ENCODE peak calls at places on chromosomes 1 and 21, in four cellular contexts. T, A, H and S are unnamed samples. For H3K27me3, the result is how much of the 10 kb centered on the place peaks cover.

GRCh38 chr1:184695023-184695422 is 59.6 kb downstream of the EDEM3 start:
- DNase-seq in T (no peak), A (no peak), H (no peak), S (no peak)

GRCh38 chr21:39014751-39015150 is 168.5 kb downstream of the PSMG1 start:
- DNase-seq in T (no peak), A (no peak), H (peak), S (no peak)

GRCh38 chr21:37700641-37701202 is 215.5 kb downstream of the KCNJ6 start:
- DNase-seq in T (no peak), A (no peak), H (peak), S (peak)

GRCh38 chr1:119779869-119780356 is 11.2 kb upstream of the HMGCS2 start:
- DNase-seq in T (no peak), A (no peak), H (peak), S (no peak)

GRCh38 chr1:175373786-175374623 is 181.4 kb upstream of the KIAA0040 start:
- DNase-seq in T (no peak), A (no peak), H (peak), S (peak)

GRCh38 chr1:81730881-81731280 is 69.9 kb upstream of the ADGRL2 start:
- DNase-seq in T (no peak), A (no peak), H (no peak), S (no peak)

GRCh38 chr1:172885976-172886375 is 164.8 kb downstream of the TNFSF18 start:
- DNase-seq in T (no peak), A (no peak), H (peak), S (peak)

GRCh38 chr21:38993561-38993960 is 187.8 kb downstream of the ETS2 start:
- DNase-seq in T (peak), A (no peak), H (peak), S (no peak)

GRCh38 chr1:229704157-229704556 is 78.1 kb downstream of the URB2 start:
- DNase-seq in T (no peak), A (no peak), H (no peak), S (no peak)

GRCh38 chr1:235632538-235633219 is 16.9 kb downstream of the GNG4 start:
- DNase-seq in T (no peak), A (no peak), H (peak), S (no peak)

GRCh38 chr1:94384485-94385353 is 33.5 kb upstream of the ABCD3 start:
- DNase-seq in T (no peak), A (no peak), H (no peak), S (peak)

GRCh38 chr1:16396591-16396990 is 29.5 kb downstream of the SZRD1 start:
- DNase-seq in T (peak), A (no peak), H (peak), S (no peak)

GRCh38 chr1:244065960-244066388 is 14.9 kb downstream of the ZBTB18 start:
- DNase-seq in T (no peak), A (no peak), H (peak), S (no peak)

GRCh38 chr21:27320868-27321267 is 354.0 kb upstream of the ADAMTS5 start:
- DNase-seq in T (no peak), A (no peak), H (no peak), S (no peak)

GRCh38 chr1:221698579-221699349 is 43.1 kb downstream of the DUSP10 start:
- DNase-seq in T (no peak), A (no peak), H (no peak), S (no peak)

GRCh38 chr1:180199018-180199417 is 31.0 kb upstream of the LHX4 start:
- DNase-seq in T (no peak), A (no peak), H (no peak), S (no peak)

GRCh38 chr1:109659997-109660755 is 4.3 kb downstream of the GSTM4 start:
- DNase-seq in T (no peak), A (no peak), H (no peak), S (no peak)

GRCh38 chr1:116076831-116077230 is 34.4 kb upstream of the MAB21L3 start:
- DNase-seq in T (no peak), A (no peak), H (no peak), S (no peak)

GRCh38 chr21:37447288-37447936 is 80.8 kb downstream of the DYRK1A start:
- DNase-seq in T (no peak), A (no peak), H (no peak), S (no peak)

GRCh38 chr1:28510350-28511223 is 4.7 kb downstream of the RCC1 start:
- DNase-seq in T (no peak), A (no peak), H (peak), S (peak)

GRCh38 chr1:186202174-186202843 is 172.7 kb downstream of the TPR start:
- DNase-seq in T (peak), A (no peak), H (peak), S (no peak)

GRCh38 chr1:41109316-41110263 is 88.1 kb upstream of the SLFNL1 start:
- DNase-seq in T (peak), A (no peak), H (peak), S (peak)

GRCh38 chr1:39393645-39394044 is 97.8 kb upstream of the BMP8A start:
- DNase-seq in T (no peak), A (no peak), H (no peak), S (no peak)

GRCh38 chr1:43858324-43858723 is 75.3 kb upstream of the ARTN start:
- DNase-seq in T (peak), A (no peak), H (peak), S (peak)

GRCh38 chr1:107139833-107140702 is 771 bp upstream of the NTNG1 start:
- DNase-seq in T (no peak), A (no peak), H (peak), S (no peak)

GRCh38 chr1:177871633-177872562 is 98.0 kb downstream of the SEC16B start:
- DNase-seq in T (no peak), A (no peak), H (no peak), S (peak)

GRCh38 chr1:55472784-55473183 is 257.6 kb upstream of the USP24 start:
- DNase-seq in T (peak), A (no peak), H (no peak), S (no peak)

GRCh38 chr21:30990514-30991304 is 47.6 kb downstream of the KRTAP19-8 start:
- DNase-seq in T (no peak), A (no peak), H (no peak), S (no peak)

GRCh38 chr21:45640888-45641479 is 2.5 kb upstream of the PCBP3 start:
- DNase-seq in T (no peak), A (no peak), H (peak), S (no peak)

GRCh38 chr21:27841084-27841483 is 874.2 kb upstream of the ADAMTS5 start:
- DNase-seq in T (no peak), A (no peak), H (no peak), S (no peak)

GRCh38 chr1:46065405-46065804 is 67.0 kb downstream of the PIK3R3 start:
- DNase-seq in T (no peak), A (no peak), H (no peak), S (no peak)

GRCh38 chr1:193066606-193067005 is 7.2 kb downstream of the RO60 start:
- DNase-seq in T (no peak), A (no peak), H (no peak), S (no peak)

GRCh38 chr1:225476538-225476988 is 48.7 kb upstream of the LBR start:
- DNase-seq in T (peak), A (no peak), H (no peak), S (no peak)

GRCh38 chr1:21149430-21149861 is 27.3 kb downstream of the EIF4G3 start:
- DNase-seq in T (peak), A (no peak), H (peak), S (peak)

DNA sequence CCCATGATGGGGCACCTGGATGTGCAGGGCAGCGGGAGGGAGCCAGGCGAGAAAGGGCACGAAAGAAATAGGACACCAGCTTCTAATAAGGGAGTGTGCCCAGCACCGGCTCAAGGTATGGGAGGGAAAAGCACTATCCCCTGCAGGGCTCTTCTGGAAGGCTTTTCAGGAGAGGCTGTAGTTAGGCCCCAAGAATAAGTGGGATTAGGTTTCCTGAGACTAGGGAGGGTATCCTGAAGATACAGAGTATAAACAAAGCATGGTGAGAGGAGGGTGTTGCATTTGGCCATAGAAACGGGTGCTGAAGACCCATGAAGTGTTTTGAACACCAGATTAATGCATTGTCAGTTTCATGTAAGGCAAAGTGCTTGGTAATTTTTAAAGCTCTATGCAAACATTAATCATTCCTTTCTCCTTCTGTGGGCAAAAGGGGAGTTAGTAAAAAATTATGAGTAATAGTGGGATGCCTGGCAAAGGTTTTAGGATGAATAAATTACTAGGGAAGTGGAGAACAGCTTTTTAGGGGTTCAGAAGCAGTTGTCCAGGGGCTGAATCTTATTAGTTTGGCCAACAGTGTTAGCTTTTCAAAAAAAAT is 74.0 kb downstream of the SYT6 start:
- DNase-seq in T (no peak), A (no peak), H (no peak), S (no peak)
- H3K27me3 ChIP-seq in T (under half), A (under half), H (under half), S (under half)

DNA sequence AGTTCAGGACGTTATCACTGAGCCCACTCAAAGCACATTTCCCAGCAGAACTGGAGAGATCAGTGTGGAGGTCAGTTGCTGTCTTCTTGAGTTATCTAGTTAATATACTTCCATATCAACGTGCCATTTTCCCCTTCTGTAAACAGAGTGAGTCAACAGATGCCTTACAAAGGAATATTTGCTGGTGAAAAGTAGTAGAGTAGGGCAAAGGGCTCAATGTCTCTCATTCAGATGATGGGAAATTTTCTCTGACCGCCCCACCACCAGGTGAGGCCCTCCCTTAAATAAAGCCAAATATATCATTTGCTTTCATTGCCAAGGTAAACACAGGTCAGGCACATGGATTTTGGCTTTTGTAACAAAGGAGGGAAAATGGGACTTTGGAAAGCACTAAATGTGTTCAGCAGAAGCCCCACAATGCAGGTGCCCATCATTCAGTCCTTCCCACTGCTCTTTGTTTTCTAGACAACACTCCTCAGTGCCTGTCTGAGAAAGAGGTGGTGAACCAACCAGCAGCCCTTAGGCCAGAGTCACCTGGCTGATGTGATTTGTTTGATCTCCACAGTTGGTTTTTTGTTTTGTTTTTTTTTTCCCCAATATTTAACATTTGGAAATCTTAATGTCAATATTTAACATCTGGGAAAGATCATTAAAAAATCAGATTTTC is 40.5 kb upstream of the SAMD13 start:
- DNase-seq in T (no peak), A (no peak), H (no peak), S (peak)
- TF ChIP-seq CTCF in T (no peak), A (no peak), H (no peak), S (no peak)

GRCh38 chr1:90107971-90108370 is 113.1 kb downstream of the ZNF326 start:
- DNase-seq in T (no peak), A (no peak), H (no peak), S (no peak)
- H3K27me3 ChIP-seq in T (under half), A (under half), H (under half), S (under half)

DNA sequence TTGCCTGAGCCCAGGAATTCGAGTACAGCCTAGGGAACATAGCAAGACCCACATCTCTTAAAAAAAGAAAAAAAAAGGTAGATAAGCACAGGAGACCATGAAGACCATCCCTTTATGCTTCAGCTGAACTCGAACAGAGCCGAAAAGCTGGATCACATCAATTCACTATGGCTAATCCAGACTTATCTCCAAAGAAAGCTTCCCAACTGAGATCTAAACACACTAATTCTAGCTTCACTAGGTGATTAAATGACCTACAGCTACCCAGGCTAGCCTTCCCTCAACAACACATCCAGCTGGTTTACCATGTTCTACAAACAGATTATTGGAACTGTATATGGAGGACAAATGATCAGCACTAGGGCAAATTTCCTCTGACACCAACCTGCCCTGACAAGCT is 44.0 kb upstream of the NR5A2 start:
- DNase-seq in T (no peak), A (no peak), H (no peak), S (no peak)
- TF ChIP-seq CTCF in T (no peak), A (no peak), H (no peak), S (no peak)

DNA sequence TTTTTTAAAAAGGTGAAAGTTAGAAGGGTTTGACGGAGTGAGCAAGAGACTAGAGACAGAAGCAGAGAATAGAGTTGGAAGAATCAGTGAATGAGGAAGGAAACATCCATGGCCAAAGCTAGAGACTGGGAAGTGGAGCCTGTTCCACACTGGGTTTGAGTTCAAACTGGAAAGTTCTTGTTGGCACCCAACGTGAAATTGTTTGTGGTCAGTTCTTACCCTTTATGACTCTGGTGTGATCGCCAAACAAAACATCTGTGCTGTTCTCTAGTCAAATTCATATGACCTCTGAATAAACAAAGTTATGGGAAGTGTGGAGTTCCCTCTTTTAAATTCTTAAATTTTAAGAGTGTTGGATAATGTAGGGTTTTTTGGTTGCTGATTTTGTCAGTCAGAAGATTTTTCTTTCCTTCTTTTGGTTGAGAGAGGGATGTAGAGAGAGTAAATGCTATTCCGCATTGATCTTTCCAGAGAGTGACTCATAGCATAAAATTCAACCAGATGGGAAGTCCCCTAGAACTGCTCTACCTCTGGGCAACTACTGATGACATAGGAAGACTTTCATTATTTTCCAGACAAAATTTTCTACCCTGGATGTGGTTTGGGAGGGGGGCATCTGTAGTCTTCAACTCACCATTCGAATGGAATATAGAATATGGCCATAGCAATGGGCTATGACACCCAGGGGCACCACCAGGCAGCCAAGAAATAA is 36.4 kb downstream of the CHML start:
- DNase-seq in T (no peak), A (no peak), H (peak), S (no peak)
- H3K27me3 ChIP-seq in T (under half), A (under half), H (under half), S (under half)

GRCh38 chr1:18041685-18042355 is 65.8 kb upstream of the IGSF21 start:
- DNase-seq in T (no peak), A (no peak), H (no peak), S (no peak)
- TF ChIP-seq CTCF in T (no peak), A (no peak), H (peak), S (peak)